ENCODE peak calls at places on chromosomes 12 and 14, in seven cellular contexts. One of them, this sample, is unnamed.

GRCh38 chr14:74176404-74176788 is 62.9 kb upstream of the VSX2 start:
- DNase-seq in cardiac fibroblast: peak
- DNase-seq in fibroblast of pulmonary artery: peak
- DNase-seq in fibroblast of mammary gland: peak
- DNase-seq in neural crest cell: no peak
- DNase-seq in GM20000: no peak
- DNase-seq in HL-60: no peak
- DNase-seq in this sample: no peak

GRCh38 chr12:65856521-65856920 is 32.2 kb downstream of the HMGA2 start:
- DNase-seq in cardiac fibroblast: no peak
- DNase-seq in fibroblast of pulmonary artery: no peak
- DNase-seq in fibroblast of mammary gland: peak
- DNase-seq in neural crest cell: no peak
- DNase-seq in GM20000: no peak
- DNase-seq in HL-60: no peak
- DNase-seq in this sample: no peak

GRCh38 chr12:52745554-52745953 is 31.6 kb downstream of the KRT76 start:
- DNase-seq in cardiac fibroblast: no peak
- DNase-seq in fibroblast of pulmonary artery: no peak
- DNase-seq in fibroblast of mammary gland: no peak
- DNase-seq in neural crest cell: no peak
- DNase-seq in GM20000: no peak
- DNase-seq in HL-60: no peak
- DNase-seq in this sample: no peak

GRCh38 chr14:100236873-100237272 is 2.1 kb upstream of the YY1 start:
- DNase-seq in cardiac fibroblast: no peak
- DNase-seq in fibroblast of pulmonary artery: no peak
- DNase-seq in fibroblast of mammary gland: no peak
- DNase-seq in neural crest cell: no peak
- DNase-seq in GM20000: no peak
- DNase-seq in HL-60: no peak
- DNase-seq in this sample: no peak

GRCh38 chr12:111444314-111444705 is 38.6 kb downstream of the SH2B3 start:
- DNase-seq in cardiac fibroblast: no peak
- DNase-seq in fibroblast of pulmonary artery: no peak
- DNase-seq in fibroblast of mammary gland: no peak
- DNase-seq in neural crest cell: no peak
- DNase-seq in GM20000: peak
- DNase-seq in HL-60: no peak
- DNase-seq in this sample: peak

GRCh38 chr12:1328385-1328784 is 266.0 kb downstream of the FBXL14 start:
- DNase-seq in cardiac fibroblast: no peak
- DNase-seq in fibroblast of pulmonary artery: no peak
- DNase-seq in fibroblast of mammary gland: no peak
- DNase-seq in neural crest cell: no peak
- DNase-seq in GM20000: no peak
- DNase-seq in HL-60: peak
- DNase-seq in this sample: no peak

GRCh38 chr12:3228587-3228986 is 151.4 kb downstream of the TSPAN9 start:
- DNase-seq in cardiac fibroblast: no peak
- DNase-seq in fibroblast of pulmonary artery: no peak
- DNase-seq in fibroblast of mammary gland: peak
- DNase-seq in neural crest cell: no peak
- DNase-seq in GM20000: no peak
- DNase-seq in HL-60: no peak
- DNase-seq in this sample: no peak

GRCh38 chr12:106097011-106097410 is 41.7 kb downstream of the NUAK1 start:
- DNase-seq in cardiac fibroblast: no peak
- DNase-seq in fibroblast of pulmonary artery: no peak
- DNase-seq in fibroblast of mammary gland: no peak
- DNase-seq in neural crest cell: no peak
- DNase-seq in GM20000: no peak
- DNase-seq in HL-60: no peak
- DNase-seq in this sample: no peak

GRCh38 chr14:70885343-70886014 is 21.8 kb upstream of the PCNX1 start:
- DNase-seq in cardiac fibroblast: no peak
- DNase-seq in fibroblast of pulmonary artery: no peak
- DNase-seq in fibroblast of mammary gland: no peak
- DNase-seq in neural crest cell: no peak
- DNase-seq in GM20000: no peak
- DNase-seq in HL-60: no peak
- DNase-seq in this sample: no peak

GRCh38 chr12:116332705-116333380 is 55.4 kb upstream of the MED13L start:
- DNase-seq in cardiac fibroblast: no peak
- DNase-seq in fibroblast of pulmonary artery: no peak
- DNase-seq in fibroblast of mammary gland: no peak
- DNase-seq in neural crest cell: no peak
- DNase-seq in GM20000: no peak
- DNase-seq in HL-60: no peak
- DNase-seq in this sample: no peak

GRCh38 chr14:69023035-69023434 is 43.9 kb upstream of the ACTN1 start:
- DNase-seq in cardiac fibroblast: no peak
- DNase-seq in fibroblast of pulmonary artery: no peak
- DNase-seq in fibroblast of mammary gland: no peak
- DNase-seq in neural crest cell: no peak
- DNase-seq in GM20000: no peak
- DNase-seq in HL-60: no peak
- DNase-seq in this sample: no peak

GRCh38 chr14:93056166-93056839 is 59.4 kb downstream of the ITPK1 start:
- DNase-seq in cardiac fibroblast: peak
- DNase-seq in fibroblast of pulmonary artery: peak
- DNase-seq in fibroblast of mammary gland: no peak
- DNase-seq in neural crest cell: no peak
- DNase-seq in GM20000: no peak
- DNase-seq in HL-60: no peak
- DNase-seq in this sample: no peak

GRCh38 chr12:113463746-113464743 is 7.6 kb downstream of the LHX5 start:
- DNase-seq in cardiac fibroblast: peak
- DNase-seq in fibroblast of pulmonary artery: no peak
- DNase-seq in fibroblast of mammary gland: no peak
- DNase-seq in neural crest cell: no peak
- DNase-seq in GM20000: peak
- DNase-seq in HL-60: no peak
- DNase-seq in this sample: no peak

GRCh38 chr12:132019891-132020290 is 70.1 kb downstream of the EP400 start:
- DNase-seq in cardiac fibroblast: no peak
- DNase-seq in fibroblast of pulmonary artery: no peak
- DNase-seq in fibroblast of mammary gland: no peak
- DNase-seq in neural crest cell: no peak
- DNase-seq in GM20000: no peak
- DNase-seq in HL-60: no peak
- DNase-seq in this sample: no peak

DNA sequence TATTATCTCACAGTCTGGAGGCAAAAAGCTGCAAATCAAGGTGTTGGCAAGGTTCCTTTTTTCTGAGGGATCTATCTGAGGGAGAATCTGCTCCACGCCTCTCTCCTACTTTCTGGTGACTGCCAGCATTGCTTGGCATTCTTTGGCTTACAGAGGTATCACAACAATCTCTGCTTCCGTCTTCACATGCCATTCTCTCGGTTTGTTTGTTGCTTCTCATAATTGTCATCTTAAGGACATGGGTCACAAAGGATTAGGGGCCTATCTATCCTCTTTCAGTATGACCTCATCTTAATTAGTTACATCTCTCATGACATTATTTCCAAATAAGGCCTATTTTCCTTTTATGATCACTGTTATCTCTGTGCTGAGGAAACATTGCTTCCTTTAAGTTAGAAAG is 345.0 kb downstream of the FOXG1 start:
- DNase-seq in cardiac fibroblast: no peak
- DNase-seq in fibroblast of pulmonary artery: no peak
- DNase-seq in fibroblast of mammary gland: no peak
- DNase-seq in neural crest cell: no peak
- DNase-seq in GM20000: no peak
- DNase-seq in HL-60: no peak
- DNase-seq in this sample: no peak
- TF ChIP-seq CTCF in cardiac fibroblast: no peak
- TF ChIP-seq CTCF in fibroblast of pulmonary artery: no peak
- TF ChIP-seq CTCF in fibroblast of mammary gland: no peak
- TF ChIP-seq CTCF in neural crest cell: no peak
- TF ChIP-seq CTCF in GM20000: no peak
- TF ChIP-seq CTCF in HL-60: no peak
- TF ChIP-seq CTCF in this sample: no peak

GRCh38 chr12:21696603-21697002 is 39.0 kb upstream of the LDHB start:
- DNase-seq in cardiac fibroblast: no peak
- DNase-seq in fibroblast of pulmonary artery: no peak
- DNase-seq in fibroblast of mammary gland: no peak
- DNase-seq in neural crest cell: no peak
- DNase-seq in GM20000: no peak
- DNase-seq in HL-60: no peak
- DNase-seq in this sample: no peak

GRCh38 chr12:21694660-21695059 is 37.0 kb upstream of the LDHB start:
- DNase-seq in cardiac fibroblast: no peak
- DNase-seq in fibroblast of pulmonary artery: no peak
- DNase-seq in fibroblast of mammary gland: no peak
- DNase-seq in neural crest cell: no peak
- DNase-seq in GM20000: no peak
- DNase-seq in HL-60: no peak
- DNase-seq in this sample: no peak

GRCh38 chr12:21695896-21696295 is 38.3 kb upstream of the LDHB start:
- DNase-seq in cardiac fibroblast: peak
- DNase-seq in fibroblast of pulmonary artery: no peak
- DNase-seq in fibroblast of mammary gland: no peak
- DNase-seq in neural crest cell: no peak
- DNase-seq in GM20000: no peak
- DNase-seq in HL-60: no peak
- DNase-seq in this sample: no peak

GRCh38 chr12:21699851-21700250 is 42.2 kb upstream of the LDHB start:
- DNase-seq in cardiac fibroblast: no peak
- DNase-seq in fibroblast of pulmonary artery: no peak
- DNase-seq in fibroblast of mammary gland: no peak
- DNase-seq in neural crest cell: no peak
- DNase-seq in GM20000: no peak
- DNase-seq in HL-60: no peak
- DNase-seq in this sample: no peak

GRCh38 chr12:21697829-21698630 is 40.4 kb upstream of the LDHB start:
- DNase-seq in cardiac fibroblast: peak
- DNase-seq in fibroblast of pulmonary artery: peak
- DNase-seq in fibroblast of mammary gland: peak
- DNase-seq in neural crest cell: no peak
- DNase-seq in GM20000: no peak
- DNase-seq in HL-60: no peak
- DNase-seq in this sample: no peak
- TF ChIP-seq CTCF in cardiac fibroblast: peak
- TF ChIP-seq CTCF in fibroblast of pulmonary artery: peak
- TF ChIP-seq CTCF in fibroblast of mammary gland: peak
- TF ChIP-seq CTCF in neural crest cell: peak
- TF ChIP-seq CTCF in GM20000: no peak
- TF ChIP-seq CTCF in HL-60: no peak
- TF ChIP-seq CTCF in this sample: peak

GRCh38 chr12:97140355-97140754 is 233.3 kb downstream of the NEDD1 start:
- DNase-seq in cardiac fibroblast: no peak
- DNase-seq in fibroblast of pulmonary artery: no peak
- DNase-seq in fibroblast of mammary gland: no peak
- DNase-seq in neural crest cell: no peak
- DNase-seq in GM20000: no peak
- DNase-seq in HL-60: no peak
- DNase-seq in this sample: no peak
- TF ChIP-seq CTCF in cardiac fibroblast: no peak
- TF ChIP-seq CTCF in fibroblast of pulmonary artery: no peak
- TF ChIP-seq CTCF in fibroblast of mammary gland: no peak
- TF ChIP-seq CTCF in neural crest cell: no peak
- TF ChIP-seq CTCF in GM20000: no peak
- TF ChIP-seq CTCF in HL-60: no peak
- TF ChIP-seq CTCF in this sample: no peak

GRCh38 chr12:96211989-96212388 is 17.8 kb downstream of the ELK3 start:
- DNase-seq in cardiac fibroblast: no peak
- DNase-seq in fibroblast of pulmonary artery: no peak
- DNase-seq in fibroblast of mammary gland: no peak
- DNase-seq in neural crest cell: no peak
- DNase-seq in GM20000: no peak
- DNase-seq in HL-60: no peak
- DNase-seq in this sample: no peak

GRCh38 chr12:96210376-96211055 is 16.3 kb downstream of the ELK3 start:
- DNase-seq in cardiac fibroblast: no peak
- DNase-seq in fibroblast of pulmonary artery: peak
- DNase-seq in fibroblast of mammary gland: no peak
- DNase-seq in neural crest cell: no peak
- DNase-seq in GM20000: peak
- DNase-seq in HL-60: no peak
- DNase-seq in this sample: no peak

GRCh38 chr12:96208346-96208745 is 14.2 kb downstream of the ELK3 start:
- DNase-seq in cardiac fibroblast: peak
- DNase-seq in fibroblast of pulmonary artery: peak
- DNase-seq in fibroblast of mammary gland: peak
- DNase-seq in neural crest cell: no peak
- DNase-seq in GM20000: no peak
- DNase-seq in HL-60: no peak
- DNase-seq in this sample: no peak

GRCh38 chr12:96206957-96207356 is 12.8 kb downstream of the ELK3 start:
- DNase-seq in cardiac fibroblast: no peak
- DNase-seq in fibroblast of pulmonary artery: no peak
- DNase-seq in fibroblast of mammary gland: no peak
- DNase-seq in neural crest cell: no peak
- DNase-seq in GM20000: no peak
- DNase-seq in HL-60: no peak
- DNase-seq in this sample: no peak

GRCh38 chr12:96208801-96209534 is 14.8 kb downstream of the ELK3 start:
- DNase-seq in cardiac fibroblast: peak
- DNase-seq in fibroblast of pulmonary artery: peak
- DNase-seq in fibroblast of mammary gland: no peak
- DNase-seq in neural crest cell: no peak
- DNase-seq in GM20000: no peak
- DNase-seq in HL-60: no peak
- DNase-seq in this sample: no peak
- TF ChIP-seq CTCF in cardiac fibroblast: no peak
- TF ChIP-seq CTCF in fibroblast of pulmonary artery: peak
- TF ChIP-seq CTCF in fibroblast of mammary gland: no peak
- TF ChIP-seq CTCF in neural crest cell: no peak
- TF ChIP-seq CTCF in GM20000: no peak
- TF ChIP-seq CTCF in HL-60: no peak
- TF ChIP-seq CTCF in this sample: no peak

GRCh38 chr14:106652494-106652893 is 1126.1 kb downstream of the TMEM121 start:
- DNase-seq in cardiac fibroblast: peak
- DNase-seq in fibroblast of pulmonary artery: no peak
- DNase-seq in fibroblast of mammary gland: no peak
- DNase-seq in neural crest cell: no peak
- DNase-seq in GM20000: peak
- DNase-seq in HL-60: no peak
- DNase-seq in this sample: peak
- TF ChIP-seq CTCF in cardiac fibroblast: no peak
- TF ChIP-seq CTCF in fibroblast of pulmonary artery: no peak
- TF ChIP-seq CTCF in fibroblast of mammary gland: no peak
- TF ChIP-seq CTCF in neural crest cell: no peak
- TF ChIP-seq CTCF in GM20000: peak
- TF ChIP-seq CTCF in HL-60: no peak
- TF ChIP-seq CTCF in this sample: peak

GRCh38 chr12:88393017-88393767 is 187.1 kb downstream of the KITLG start:
- DNase-seq in cardiac fibroblast: peak
- DNase-seq in fibroblast of pulmonary artery: peak
- DNase-seq in fibroblast of mammary gland: peak
- DNase-seq in neural crest cell: no peak
- DNase-seq in GM20000: peak
- DNase-seq in HL-60: no peak
- DNase-seq in this sample: no peak
- TF ChIP-seq CTCF in cardiac fibroblast: peak
- TF ChIP-seq CTCF in fibroblast of pulmonary artery: peak
- TF ChIP-seq CTCF in fibroblast of mammary gland: peak
- TF ChIP-seq CTCF in neural crest cell: peak
- TF ChIP-seq CTCF in GM20000: no peak
- TF ChIP-seq CTCF in HL-60: peak
- TF ChIP-seq CTCF in this sample: peak

This sample was measured in GM13977.